ENCODE peak calls at places on chromosomes 6 and 20, in four cellular contexts. A is transverse colon, X is GM23338, M is breast epithelium. L is an unnamed sample.

GRCh38 chr20:48622421-48622820 is 205.4 kb downstream of the PREX1 start:
- DNase-seq in A (no peak), X (no peak), M (no peak), L (no peak)

GRCh38 chr20:57614490-57615471 is 5.4 kb downstream of the ZBP1 start:
- DNase-seq in A (no peak), X (no peak), M (no peak), L (no peak)

GRCh38 chr6:31538805-31539400 is 2.9 kb downstream of the DDX39B start:
- DNase-seq in A (no peak), X (no peak), M (no peak), L (no peak)

GRCh38 chr6:113067612-113068262 is 720.6 kb downstream of the RFPL4B start:
- DNase-seq in A (no peak), X (no peak), M (no peak), L (no peak)

GRCh38 chr6:75748743-75749538 is at the start of gene MYO6:
- DNase-seq in A (peak), X (peak), M (peak), L (peak)

GRCh38 chr6:52543729-52544324 is 33.0 kb downstream of the TRAM2 start:
- DNase-seq in A (no peak), X (peak), M (no peak), L (no peak)

GRCh38 chr6:2432258-2432657 is 186.9 kb upstream of the GMDS start:
- DNase-seq in A (no peak), X (no peak), M (no peak), L (no peak)

GRCh38 chr6:56353860-56354259 is 106.5 kb upstream of the COL21A1 start:
- DNase-seq in A (no peak), X (no peak), M (no peak), L (no peak)

GRCh38 chr6:70413829-70414494 is 654 bp downstream of the FAM135A start:
- DNase-seq in A (no peak), X (peak), M (no peak), L (no peak)

GRCh38 chr20:58651548-58651822 is 402 bp downstream of the STX16 start:
- DNase-seq in A (no peak), X (peak), M (no peak), L (no peak)

GRCh38 chr20:58649288-58650180 is 1.5 kb upstream of the STX16 start:
- DNase-seq in A (peak), X (peak), M (no peak), L (peak)

GRCh38 chr20:58650776-58651547 is at the start of gene STX16:
- DNase-seq in A (peak), X (peak), M (peak), L (peak)

GRCh38 chr20:58651823-58652605 is 931 bp downstream of the STX16 start:
- DNase-seq in A (peak), X (peak), M (no peak), L (no peak)

GRCh38 chr20:58650181-58650775 is 805 bp upstream of the STX16 start:
- DNase-seq in A (no peak), X (peak), M (no peak), L (no peak)
- TF ChIP-seq CTCF in A (no peak), X (peak), M (no peak), L (no peak)

DNA sequence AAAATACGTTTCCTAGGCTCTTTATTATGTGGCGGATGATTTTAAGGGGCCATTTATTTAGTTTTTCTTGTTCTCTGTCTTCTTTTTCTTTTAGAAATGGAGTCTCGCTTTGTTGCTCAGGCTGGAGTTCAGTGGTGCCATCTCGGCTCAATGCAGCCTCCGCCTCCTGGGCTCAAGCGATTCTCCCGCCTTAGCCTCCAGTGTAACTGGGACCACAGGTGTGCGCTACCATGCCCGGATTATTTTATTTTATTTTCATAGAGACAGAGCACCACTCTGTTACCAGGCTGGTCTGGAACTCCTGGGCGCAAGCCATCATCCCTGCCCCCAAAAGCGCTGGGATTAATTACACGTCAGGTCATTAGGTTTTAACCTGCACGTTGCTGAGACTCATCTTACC is 1.6 kb downstream of the MTHFD1L start:
- DNase-seq in A (no peak), X (peak), M (no peak), L (no peak)
- H3K27ac ChIP-seq in A (peak), X (peak), M (peak), L (peak)

DNA sequence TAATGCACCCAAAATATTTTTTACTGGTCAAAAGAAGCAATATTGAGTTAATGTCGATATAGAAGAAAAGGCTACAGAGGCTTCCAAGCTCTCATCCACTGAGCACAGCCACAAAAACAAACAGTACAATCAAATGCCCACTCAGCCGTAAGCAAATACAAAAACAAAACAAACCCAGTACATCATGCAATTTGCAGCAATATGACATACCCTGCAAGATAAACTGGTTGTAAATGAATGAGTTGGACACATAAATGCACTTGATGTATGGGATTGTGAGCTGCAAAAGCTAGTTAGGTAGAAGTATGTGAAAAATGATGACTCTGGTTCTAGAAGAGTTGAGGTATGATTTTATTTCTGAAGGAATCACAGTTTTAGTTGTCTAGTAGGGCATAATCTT is 83.9 kb downstream of the SESN1 start:
- DNase-seq in A (no peak), X (no peak), M (no peak), L (no peak)
- H3K4me3 ChIP-seq in A (no peak), X (no peak), M (peak), L (peak)

DNA sequence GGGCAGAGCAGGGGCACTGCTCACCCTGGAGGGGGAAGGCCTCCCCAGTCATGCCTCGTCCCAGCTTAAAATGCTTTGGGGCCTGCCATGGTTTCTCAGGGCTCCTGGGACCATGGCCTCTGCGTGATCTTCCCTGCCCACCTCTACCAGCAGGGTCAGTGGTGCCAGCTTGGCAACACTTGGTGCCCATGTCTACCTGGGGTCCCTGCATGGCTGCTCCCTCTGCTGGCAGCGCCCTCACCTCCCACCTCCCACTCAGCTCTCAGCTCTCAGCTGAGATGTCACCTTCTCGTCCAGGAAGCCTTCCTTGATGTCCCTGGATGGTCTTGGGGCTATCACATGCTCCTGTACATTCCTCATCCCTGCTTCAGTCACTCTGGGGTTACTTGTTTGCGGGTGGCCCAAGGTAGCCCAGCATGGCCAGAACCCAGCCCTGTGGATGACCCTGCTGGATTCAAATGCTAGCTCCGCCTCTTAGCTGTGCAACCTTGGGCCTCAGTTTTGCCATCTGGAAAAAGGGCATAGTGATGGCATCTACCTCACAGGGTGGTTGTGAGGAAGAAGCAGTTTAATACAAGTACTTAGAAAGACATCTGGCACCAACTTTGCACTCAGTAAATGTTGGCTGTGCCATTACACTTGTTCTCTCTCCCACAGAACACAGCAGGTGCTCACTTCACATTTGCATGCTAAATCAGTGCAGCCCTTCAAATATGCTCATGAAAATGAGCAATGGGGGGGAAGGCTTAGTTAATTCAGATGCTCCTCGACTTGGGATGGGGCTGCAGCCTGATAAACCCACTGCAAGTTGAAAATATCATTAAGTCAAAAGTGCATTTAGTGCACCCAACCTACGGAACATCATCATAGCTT is 53.5 kb upstream of the PTPN1 start:
- DNase-seq in A (no peak), X (no peak), M (no peak), L (no peak)
- TF ChIP-seq CTCF in A (no peak), X (peak), M (no peak), L (no peak)

GRCh38 chr6:18579165-18579564 is 192.0 kb downstream of the RNF144B start:
- DNase-seq in A (no peak), X (no peak), M (no peak), L (no peak)
- H3K27ac ChIP-seq in A (no peak), X (no peak), M (no peak), L (no peak)

GRCh38 chr6:87701676-87702588 is at the start of gene AKIRIN2:
- DNase-seq in A (peak), X (peak), M (peak), L (peak)

GRCh38 chr6:87705070-87705691 is 3.1 kb upstream of the AKIRIN2 start:
- DNase-seq in A (no peak), X (no peak), M (no peak), L (no peak)

GRCh38 chr6:87700729-87701675 is 1.0 kb downstream of the AKIRIN2 start:
- DNase-seq in A (peak), X (peak), M (no peak), L (no peak)

GRCh38 chr6:87700351-87700728 is 1.7 kb downstream of the AKIRIN2 start:
- DNase-seq in A (no peak), X (no peak), M (no peak), L (no peak)

DNA sequence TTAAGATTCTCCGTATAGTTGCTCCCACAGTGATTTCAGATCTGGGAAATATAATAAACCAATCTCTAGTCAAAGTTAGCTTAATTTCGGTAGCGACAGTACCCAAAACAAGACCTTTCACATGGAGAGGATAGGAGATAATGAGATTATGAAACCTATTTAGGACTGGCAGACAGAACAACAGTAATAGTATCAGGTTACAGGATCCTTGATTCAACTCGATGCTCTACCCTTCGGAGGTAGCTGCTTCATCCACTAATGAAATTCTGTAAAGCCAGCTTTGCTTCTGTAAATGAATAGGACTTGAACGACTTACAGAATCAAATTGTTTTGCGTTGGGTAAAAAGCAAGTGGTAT is 534 bp upstream of the AKIRIN2 start:
- DNase-seq in A (no peak), X (peak), M (no peak), L (no peak)
- H3K4me3 ChIP-seq in A (peak), X (peak), M (peak), L (peak)

L was measured in dorsolateral prefrontal cortex.